ENCODE peak calls at places on chromosomes 6 and 20, in ten cellular contexts. S is osteocyte, O is A549, A is IMR-90, Y is PC-3, V is nephron progenitor cell, X is psoas muscle, E is H9, D is upper lobe of left lung, I is fibroblast of pulmonary artery. J is an unnamed sample.

GRCh38 chr20:62367483-62368302 is 581 bp upstream of the LAMA5 start:
- DNase-seq in S (no peak), O (no peak), A (no peak), Y (peak), V (peak), X (peak), E (peak), D (peak), I (no peak), J (no peak)

GRCh38 chr6:33857301-33858052 is 53.7 kb upstream of the MLN start:
- DNase-seq in S (no peak), O (no peak), A (no peak), Y (no peak), V (no peak), X (no peak), E (no peak), D (no peak), I (no peak), J (no peak)

GRCh38 chr6:38603966-38604365 is 35.8 kb downstream of the BTBD9 start:
- DNase-seq in S (no peak), O (no peak), A (peak), Y (no peak), V (no peak), X (no peak), E (no peak), D (no peak), I (peak), J (no peak)

GRCh38 chr6:44010411-44011349 is 116.6 kb downstream of the MRPL14 start:
- DNase-seq in S (peak), O (peak), A (peak), Y (peak), V (no peak), X (peak), E (no peak), D (no peak), I (peak), J (no peak)

GRCh38 chr20:845226-845868 is 11.8 kb downstream of the FAM110A start:
- DNase-seq in S (no peak), O (no peak), A (no peak), Y (no peak), V (peak), X (no peak), E (no peak), D (peak), I (no peak), J (no peak)

GRCh38 chr20:35312348-35312747 is 20.1 kb upstream of the FAM83C start:
- DNase-seq in S (no peak), O (peak), A (peak), Y (peak), V (no peak), X (no peak), E (no peak), D (no peak), I (peak), J (no peak)

GRCh38 chr6:131379951-131380350 is 193.1 kb upstream of the ARG1 start:
- DNase-seq in S (no peak), O (no peak), A (peak), Y (peak), V (no peak), X (no peak), E (no peak), D (no peak), I (peak), J (no peak)

GRCh38 chr6:30378290-30378937 is 33.5 kb downstream of the RPP21 start:
- DNase-seq in S (no peak), O (no peak), A (peak), Y (peak), V (peak), X (no peak), E (no peak), D (no peak), I (peak), J (no peak)

GRCh38 chr6:28974505-28974904 is 30.6 kb downstream of the ZNF311 start:
- DNase-seq in S (no peak), O (no peak), A (no peak), Y (no peak), V (no peak), X (no peak), E (no peak), D (no peak), I (no peak), J (no peak)

GRCh38 chr20:49712918-49713778 is 530 bp downstream of the B4GALT5 start:
- DNase-seq in S (no peak), O (peak), A (peak), Y (no peak), V (no peak), X (peak), E (peak), D (peak), I (peak), J (no peak)

GRCh38 chr6:44156494-44157151 is 2.0 kb upstream of the CAPN11 start:
- DNase-seq in S (no peak), O (no peak), A (no peak), Y (no peak), V (no peak), X (no peak), E (peak), D (no peak), I (no peak), J (no peak)

GRCh38 chr6:170082531-170083187 is 208.2 kb downstream of the DLL1 start:
- DNase-seq in S (no peak), O (no peak), A (no peak), Y (peak), V (no peak), X (no peak), E (peak), D (no peak), I (no peak), J (no peak)

GRCh38 chr6:14881399-14881798 is 364.5 kb upstream of the JARID2 start:
- DNase-seq in S (no peak), O (no peak), A (peak), Y (peak), V (no peak), X (no peak), E (no peak), D (no peak), I (peak), J (no peak)

GRCh38 chr6:116404706-116405105 is 34.0 kb downstream of the DSE start:
- DNase-seq in S (no peak), O (no peak), A (peak), Y (no peak), V (no peak), X (no peak), E (no peak), D (no peak), I (peak), J (no peak)

GRCh38 chr6:110856296-110856695 is 18.3 kb upstream of the AMD1 start:
- DNase-seq in S (peak), O (no peak), A (no peak), Y (no peak), V (no peak), X (no peak), E (no peak), D (no peak), I (no peak), J (no peak)

GRCh38 chr20:46307139-46307998 is 929 bp downstream of the CDH22 start:
- DNase-seq in S (no peak), O (peak), A (peak), Y (peak), V (peak), X (peak), E (peak), D (peak), I (peak), J (peak)

GRCh38 chr20:44979090-44979621 is 12.8 kb downstream of the STK4 start:
- DNase-seq in S (no peak), O (no peak), A (peak), Y (peak), V (no peak), X (no peak), E (no peak), D (no peak), I (peak), J (no peak)

GRCh38 chr20:34982270-34983088 is 26.8 kb downstream of the MYH7B start:
- DNase-seq in S (no peak), O (no peak), A (no peak), Y (no peak), V (no peak), X (peak), E (no peak), D (no peak), I (no peak), J (no peak)

GRCh38 chr6:149060300-149060984 is 257.1 kb upstream of the TAB2 start:
- DNase-seq in S (no peak), O (no peak), A (peak), Y (no peak), V (no peak), X (no peak), E (no peak), D (peak), I (no peak), J (no peak)

GRCh38 chr20:35318502-35319157 is 26.4 kb upstream of the FAM83C start:
- DNase-seq in S (no peak), O (peak), A (peak), Y (peak), V (no peak), X (no peak), E (no peak), D (no peak), I (peak), J (no peak)

GRCh38 chr6:152952866-152953509 is 29.9 kb downstream of the FBXO5 start:
- DNase-seq in S (no peak), O (peak), A (peak), Y (peak), V (no peak), X (no peak), E (no peak), D (no peak), I (peak), J (no peak)

GRCh38 chr20:32142991-32143390 is 33.5 kb downstream of the TM9SF4 start:
- DNase-seq in S (no peak), O (no peak), A (no peak), Y (no peak), V (no peak), X (no peak), E (no peak), D (no peak), I (no peak), J (no peak)

GRCh38 chr6:81783893-81784292 is 31.4 kb upstream of the TENT5A start:
- DNase-seq in S (no peak), O (no peak), A (no peak), Y (no peak), V (no peak), X (no peak), E (no peak), D (no peak), I (no peak), J (no peak)

GRCh38 chr6:138030872-138031271 is 76.3 kb downstream of the PERP start:
- DNase-seq in S (no peak), O (no peak), A (no peak), Y (no peak), V (no peak), X (no peak), E (no peak), D (no peak), I (no peak), J (no peak)

GRCh38 chr6:88982720-88983119 is 19.3 kb upstream of the RNGTT start:
- DNase-seq in S (no peak), O (peak), A (peak), Y (peak), V (no peak), X (peak), E (no peak), D (no peak), I (peak), J (peak)

GRCh38 chr20:18019068-18019467 is 38.6 kb downstream of the OVOL2 start:
- DNase-seq in S (no peak), O (peak), A (peak), Y (peak), V (no peak), X (no peak), E (peak), D (no peak), I (peak), J (no peak)

GRCh38 chr6:36351152-36351571 is 14.5 kb upstream of the BNIP5 start:
- DNase-seq in S (no peak), O (no peak), A (peak), Y (no peak), V (no peak), X (no peak), E (no peak), D (no peak), I (peak), J (no peak)

GRCh38 chr6:159978291-159979135 is 9.6 kb downstream of the IGF2R start:
- DNase-seq in S (no peak), O (no peak), A (no peak), Y (peak), V (no peak), X (no peak), E (no peak), D (no peak), I (no peak), J (no peak)

GRCh38 chr6:291697-292505 is at the start of gene DUSP22:
- DNase-seq in S (peak), O (peak), A (peak), Y (peak), V (peak), X (peak), E (peak), D (peak), I (peak), J (peak)

GRCh38 chr6:45305546-45305945 is 22.6 kb upstream of the RUNX2 start:
- DNase-seq in S (no peak), O (no peak), A (peak), Y (peak), V (no peak), X (no peak), E (no peak), D (no peak), I (no peak), J (no peak)

GRCh38 chr6:169556758-169557505 is 144.9 kb downstream of the WDR27 start:
- DNase-seq in S (no peak), O (no peak), A (no peak), Y (no peak), V (no peak), X (no peak), E (no peak), D (no peak), I (no peak), J (no peak)

GRCh38 chr6:33497157-33497556 is 42.8 kb downstream of the ZBTB9 start:
- DNase-seq in S (no peak), O (no peak), A (no peak), Y (no peak), V (no peak), X (no peak), E (no peak), D (no peak), I (no peak), J (no peak)

GRCh38 chr6:10659697-10660348 is 34.6 kb downstream of the C6orf52 start:
- DNase-seq in S (peak), O (no peak), A (no peak), Y (no peak), V (peak), X (peak), E (peak), D (peak), I (no peak), J (no peak)

DNA sequence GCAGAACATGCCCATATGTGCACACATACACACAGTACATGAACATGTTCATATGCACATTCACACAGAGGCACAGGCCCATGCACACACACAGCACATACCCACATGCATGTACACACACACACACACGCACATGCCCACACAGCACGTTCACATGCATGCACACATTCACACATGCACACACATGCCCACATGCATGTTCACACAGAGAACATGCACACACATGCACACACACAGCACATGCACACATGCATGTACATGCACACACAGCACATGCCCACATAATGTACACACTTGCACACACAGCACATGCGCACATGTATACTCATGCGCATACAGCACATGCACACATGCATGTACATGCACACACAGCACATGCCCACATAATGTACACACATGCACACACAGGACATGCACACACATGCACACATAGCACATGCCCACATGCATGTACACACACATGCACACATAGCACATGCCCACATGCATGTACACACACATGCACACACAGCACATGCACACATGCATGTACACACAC is 25.9 kb downstream of the RNASET2 start:
- DNase-seq in S (peak), O (no peak), A (no peak), Y (no peak), V (no peak), X (no peak), E (no peak), D (no peak), I (no peak), J (no peak)
- TF ChIP-seq CTCF in S (no peak), O (no peak), A (no peak), Y (no peak), V (no peak), X (no peak), E (no peak), D (no peak), I (no peak), J (no peak)

DNA sequence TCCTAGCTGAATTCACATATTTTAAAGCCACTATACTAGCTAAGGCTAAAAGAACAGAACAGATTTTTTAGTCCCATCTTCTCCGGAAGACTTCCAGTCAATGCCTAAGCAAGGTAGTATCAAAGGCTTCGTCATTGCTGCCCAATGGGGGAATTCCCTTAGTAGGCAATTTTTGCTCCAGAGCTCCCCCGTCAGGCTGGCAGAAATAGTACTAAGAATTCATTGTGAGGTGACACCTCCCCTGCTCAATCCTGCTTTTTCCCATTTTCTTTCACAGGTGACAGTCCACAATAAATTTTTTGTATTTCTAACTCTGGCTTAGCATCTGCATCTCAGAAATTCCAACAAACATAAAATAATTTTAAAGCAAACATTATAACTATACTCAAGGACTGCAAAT is 52.8 kb upstream of the SRSF6 start:
- DNase-seq in S (peak), O (peak), A (no peak), Y (peak), V (no peak), X (no peak), E (peak), D (no peak), I (peak), J (no peak)
- TF ChIP-seq CTCF in S (peak), O (no peak), A (peak), Y (peak), V (no peak), X (no peak), E (peak), D (no peak), I (peak), J (no peak)

DNA sequence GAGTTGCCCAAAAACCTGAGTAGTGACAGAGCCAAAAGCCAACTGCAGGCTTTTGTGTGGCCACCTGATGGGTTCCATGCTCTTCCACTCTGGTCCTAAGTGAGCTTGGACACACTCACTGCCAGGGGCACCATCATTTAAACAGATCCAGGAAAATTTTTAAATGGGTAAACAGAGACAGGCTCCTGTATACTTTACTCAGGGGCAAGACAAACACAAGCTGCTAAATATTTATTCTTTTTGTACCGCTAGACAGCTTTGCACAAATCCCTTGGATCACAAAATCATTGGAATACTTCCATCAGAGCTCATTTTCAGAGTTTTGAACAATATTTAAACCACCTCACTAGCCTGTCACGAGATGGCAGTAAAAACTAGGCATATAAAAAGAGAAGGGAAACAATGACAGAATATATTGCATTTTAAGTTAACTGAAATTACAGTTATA is 31.4 kb downstream of the GCLC start:
- DNase-seq in S (no peak), O (no peak), A (no peak), Y (no peak), V (no peak), X (no peak), E (no peak), D (no peak), I (no peak), J (no peak)
- TF ChIP-seq CTCF in S (no peak), O (no peak), A (peak), Y (no peak), V (no peak), X (no peak), E (no peak), D (no peak), I (no peak), J (no peak)

GRCh38 chr20:24955045-24955444 is 6.0 kb downstream of the CST7 start:
- DNase-seq in S (no peak), O (no peak), A (no peak), Y (no peak), V (no peak), X (no peak), E (peak), D (no peak), I (no peak), J (no peak)
- TF ChIP-seq CTCF in S (no peak), O (no peak), A (no peak), Y (no peak), V (no peak), X (no peak), E (no peak), D (no peak), I (no peak), J (no peak)

DNA sequence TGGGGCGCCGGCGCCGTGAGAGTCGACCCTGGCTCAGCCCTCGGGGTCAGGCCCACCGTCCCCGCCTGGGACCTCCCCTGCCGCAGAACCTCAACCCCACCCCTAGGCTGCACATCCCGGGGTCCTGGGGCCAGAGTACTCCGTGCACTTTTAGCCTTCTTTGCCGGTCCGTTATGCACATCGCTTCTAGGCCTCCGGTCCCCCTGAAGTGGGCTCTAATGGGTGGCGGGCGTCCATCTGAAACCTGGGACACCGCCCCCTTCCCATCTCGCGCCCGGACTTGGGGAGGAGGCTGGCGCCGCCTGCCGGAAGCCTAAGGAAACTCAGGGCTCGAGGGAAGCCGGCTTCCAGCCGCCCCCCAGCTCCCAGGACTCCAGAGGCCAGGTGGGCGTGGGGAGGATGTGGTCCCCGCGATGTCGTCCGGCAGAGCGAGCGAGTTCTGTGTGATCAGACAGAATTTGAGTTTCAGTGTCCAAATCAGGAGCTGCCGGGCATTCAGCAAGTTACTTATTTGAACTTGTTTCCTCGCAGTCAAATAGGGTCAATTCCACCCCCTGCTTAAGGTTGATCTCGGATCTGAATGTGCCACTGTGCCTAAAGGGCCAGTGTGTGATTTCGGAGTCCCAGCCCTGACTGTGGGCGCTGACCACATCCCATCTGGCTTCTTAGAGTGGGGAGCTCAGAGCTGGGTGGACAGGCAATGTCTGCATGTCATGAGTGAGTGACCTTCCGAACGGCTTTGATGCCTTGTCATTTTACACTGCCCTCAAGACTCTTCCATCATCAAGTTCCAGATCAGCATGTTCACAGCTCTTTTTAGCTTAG is 47.6 kb downstream of the CPXM1 start:
- DNase-seq in S (no peak), O (peak), A (peak), Y (peak), V (peak), X (no peak), E (peak), D (peak), I (peak), J (no peak)
- TF ChIP-seq CTCF in S (peak), O (peak), A (peak), Y (peak), V (peak), X (peak), E (peak), D (peak), I (peak), J (peak)

DNA sequence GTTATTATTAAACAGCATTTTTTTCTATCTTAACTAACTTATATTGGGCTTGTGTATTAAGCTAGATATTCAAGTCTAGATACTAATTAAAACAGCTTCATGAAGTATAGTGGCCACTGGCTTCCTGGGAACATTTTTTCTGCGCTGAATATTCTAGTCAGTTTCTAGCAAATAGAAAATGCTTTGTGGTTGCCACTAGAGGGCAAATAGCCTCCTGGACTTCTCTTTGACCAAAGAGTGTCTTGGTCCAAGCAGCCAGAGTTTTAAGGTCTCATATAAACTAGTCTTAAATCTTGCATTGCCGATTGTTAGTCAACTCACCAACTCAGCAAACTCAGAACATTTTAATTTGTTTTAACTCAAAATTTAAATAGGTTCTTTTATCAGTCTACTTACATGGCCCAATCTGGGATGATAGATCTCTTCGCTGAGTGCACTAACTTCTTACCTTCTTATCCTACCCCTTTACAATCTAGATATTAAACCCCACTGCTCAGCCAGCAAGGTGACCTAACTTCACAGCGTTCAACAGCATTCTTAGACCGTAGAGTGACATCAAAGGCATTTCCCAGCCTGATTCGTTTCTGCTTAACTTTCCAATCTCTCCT is 24.6 kb upstream of the ID4 start:
- DNase-seq in S (no peak), O (peak), A (peak), Y (peak), V (no peak), X (no peak), E (no peak), D (no peak), I (peak), J (no peak)
- TF ChIP-seq CTCF in S (peak), O (peak), A (peak), Y (peak), V (peak), X (peak), E (peak), D (peak), I (peak), J (peak)